ENCODE peak calls at places on chromosomes 2 and 18, in seven cellular contexts. P is MCF 10A; Q is stimulated activated CD8-positive, alpha-beta memory T cell treated with anti-CD3 and anti-CD28 coated beads, Interleukin-15, amount 100 ng/mL, for 24 hours; F is iris pigment epithelial cell; G is fibroblast of the aortic adventitia; X is heart left ventricle; E is AG08396. L is an unnamed sample.

GRCh38 chr2:212282596-212283330 is 255.8 kb downstream of the ERBB4 start:
- DNase-seq in F (no peak), X (no peak), P (no peak), E (no peak), Q (no peak), G (no peak), L (no peak)

GRCh38 chr2:128310761-128311160 is 7.9 kb downstream of the HS6ST1 start:
- DNase-seq in X (no peak), F (no peak), G (no peak), E (no peak), Q (no peak), P (no peak), L (no peak)

GRCh38 chr2:48508461-48509124 is 21.4 kb upstream of the STON1 start:
- DNase-seq in Q (no peak), P (no peak), F (peak; percentile 89), G (peak; percentile 68), E (peak; percentile 64), X (no peak), L (no peak)

GRCh38 chr2:105644174-105644980 is 100.3 kb upstream of the NCK2 start:
- DNase-seq in G (no peak), X (no peak), Q (no peak), E (peak; percentile 39), P (no peak), F (peak; percentile 10), L (no peak)

GRCh38 chr18:21262979-21263378 is 20.9 kb downstream of the GREB1L start:
- DNase-seq in P (no peak), E (no peak), Q (no peak), F (no peak), G (peak; percentile 45), X (no peak), L (no peak)

GRCh38 chr2:11716689-11717321 is 29.6 kb upstream of the LPIN1 start:
- DNase-seq in E (peak; percentile 42), X (no peak), Q (no peak), F (peak; percentile 64), P (peak; percentile 77), G (peak; percentile 87), L (no peak)

GRCh38 chr18:49618741-49619392 is 57.0 kb downstream of the LIPG start:
- DNase-seq in G (peak; percentile 48), E (no peak), P (no peak), X (no peak), Q (no peak), F (no peak), L (no peak)

GRCh38 chr2:31251851-31252250 is 17.9 kb downstream of the EHD3 start:
- DNase-seq in F (no peak), G (no peak), X (no peak), Q (no peak), E (no peak), P (no peak), L (no peak)

GRCh38 chr2:223264541-223265171 is 212.7 kb downstream of the KCNE4 start:
- DNase-seq in G (no peak), Q (no peak), X (no peak), E (no peak), F (no peak), P (no peak), L (no peak)

GRCh38 chr2:100365434-100365833 is 43.1 kb upstream of the LONRF2 start:
- DNase-seq in Q (no peak), F (peak; percentile 68), E (no peak), G (peak; percentile 98), X (no peak), P (peak; percentile 100), L (no peak)

GRCh38 chr2:70258532-70258875 is 567 bp downstream of the PCYOX1 start:
- DNase-seq in X (peak; percentile 91), F (peak; percentile 32), E (peak; percentile 43), G (peak; percentile 52), P (no peak), Q (no peak), L (peak; percentile 35)

GRCh38 chr18:2805970-2806943 is 40.5 kb upstream of the EMILIN2 start:
- DNase-seq in X (no peak), P (no peak), Q (no peak), G (peak; percentile 62), E (peak; percentile 18), F (peak; percentile 59), L (no peak)

GRCh38 chr2:126979604-126980003 is 80.9 kb downstream of the TEX51 start:
- DNase-seq in E (no peak), X (no peak), Q (no peak), G (peak; percentile 30), P (no peak), F (no peak), L (no peak)

L was measured in NCI-H187.